ENCODE peak calls at places on chromosomes 11 and 22, in nine cellular contexts. One of them, this sample, is unnamed.

GRCh38 chr11:66981976-66982578 is 7.0 kb downstream of the C11orf86 start:
- DNase-seq in hepatocyte: peak; percentile 75
- DNase-seq in right lobe of liver: no peak
- DNase-seq in endothelial cell of umbilical vein: peak; percentile 93
- DNase-seq in fibroblast of lung: peak; percentile 84
- DNase-seq in upper lobe of right lung: peak; percentile 78
- DNase-seq in IMR-90: peak; percentile 91
- DNase-seq in heart left ventricle: peak; percentile 90
- DNase-seq in CD4-positive, CD25-positive, alpha-beta regulatory T cell: no peak
- DNase-seq in this sample: peak; percentile 28

GRCh38 chr22:35377735-35378134 is 3.2 kb upstream of the HMOX1 start:
- DNase-seq in heart left ventricle: no peak
- DNase-seq in upper lobe of right lung: no peak
- DNase-seq in endothelial cell of umbilical vein: no peak
- DNase-seq in hepatocyte: no peak
- DNase-seq in right lobe of liver: no peak
- DNase-seq in fibroblast of lung: no peak
- DNase-seq in CD4-positive, CD25-positive, alpha-beta regulatory T cell: no peak
- DNase-seq in IMR-90: no peak
- DNase-seq in this sample: no peak

GRCh38 chr22:20114506-20115475 is 1.1 kb upstream of the RANBP1 start:
- DNase-seq in heart left ventricle: peak; percentile 54
- DNase-seq in fibroblast of lung: no peak
- DNase-seq in upper lobe of right lung: no peak
- DNase-seq in endothelial cell of umbilical vein: no peak
- DNase-seq in hepatocyte: no peak
- DNase-seq in right lobe of liver: no peak
- DNase-seq in CD4-positive, CD25-positive, alpha-beta regulatory T cell: no peak
- DNase-seq in IMR-90: no peak
- DNase-seq in this sample: no peak

GRCh38 chr11:13068211-13068610 is 59.1 kb downstream of the RASSF10 start:
- DNase-seq in fibroblast of lung: no peak
- DNase-seq in IMR-90: no peak
- DNase-seq in hepatocyte: no peak
- DNase-seq in right lobe of liver: no peak
- DNase-seq in heart left ventricle: no peak
- DNase-seq in CD4-positive, CD25-positive, alpha-beta regulatory T cell: no peak
- DNase-seq in upper lobe of right lung: no peak
- DNase-seq in endothelial cell of umbilical vein: no peak
- DNase-seq in this sample: no peak

GRCh38 chr22:25077964-25078363 is 121.7 kb upstream of the CRYBB3 start:
- DNase-seq in heart left ventricle: no peak
- DNase-seq in right lobe of liver: no peak
- DNase-seq in endothelial cell of umbilical vein: no peak
- DNase-seq in IMR-90: no peak
- DNase-seq in hepatocyte: no peak
- DNase-seq in upper lobe of right lung: no peak
- DNase-seq in CD4-positive, CD25-positive, alpha-beta regulatory T cell: no peak
- DNase-seq in fibroblast of lung: no peak
- DNase-seq in this sample: peak; percentile 20

GRCh38 chr11:77993902-77994301 is 566 bp downstream of the INTS4 start:
- DNase-seq in upper lobe of right lung: no peak
- DNase-seq in IMR-90: no peak
- DNase-seq in heart left ventricle: no peak
- DNase-seq in endothelial cell of umbilical vein: no peak
- DNase-seq in CD4-positive, CD25-positive, alpha-beta regulatory T cell: no peak
- DNase-seq in right lobe of liver: no peak
- DNase-seq in fibroblast of lung: no peak
- DNase-seq in hepatocyte: no peak
- DNase-seq in this sample: no peak

GRCh38 chr11:32052218-32052617 is 38.7 kb upstream of the RCN1 start:
- DNase-seq in right lobe of liver: peak; percentile 53
- DNase-seq in upper lobe of right lung: no peak
- DNase-seq in hepatocyte: peak; percentile 75
- DNase-seq in IMR-90: peak; percentile 58
- DNase-seq in endothelial cell of umbilical vein: peak; percentile 61
- DNase-seq in fibroblast of lung: peak; percentile 70
- DNase-seq in CD4-positive, CD25-positive, alpha-beta regulatory T cell: peak; percentile 22
- DNase-seq in heart left ventricle: no peak
- DNase-seq in this sample: peak; percentile 56

GRCh38 chr11:29310016-29310415 is 706.8 kb downstream of the KCNA4 start:
- DNase-seq in endothelial cell of umbilical vein: peak; percentile 48
- DNase-seq in IMR-90: peak; percentile 95
- DNase-seq in heart left ventricle: no peak
- DNase-seq in upper lobe of right lung: no peak
- DNase-seq in right lobe of liver: no peak
- DNase-seq in hepatocyte: no peak
- DNase-seq in fibroblast of lung: peak; percentile 81
- DNase-seq in CD4-positive, CD25-positive, alpha-beta regulatory T cell: no peak
- DNase-seq in this sample: no peak

GRCh38 chr22:49489821-49490220 is 337.9 kb downstream of the BRD1 start:
- DNase-seq in endothelial cell of umbilical vein: no peak
- DNase-seq in heart left ventricle: no peak
- DNase-seq in hepatocyte: no peak
- DNase-seq in fibroblast of lung: no peak
- DNase-seq in right lobe of liver: no peak
- DNase-seq in CD4-positive, CD25-positive, alpha-beta regulatory T cell: no peak
- DNase-seq in IMR-90: no peak
- DNase-seq in upper lobe of right lung: no peak
- DNase-seq in this sample: no peak

GRCh38 chr11:125494601-125494986 is 1.5 kb downstream of the FEZ1 start:
- DNase-seq in hepatocyte: no peak
- DNase-seq in upper lobe of right lung: no peak
- DNase-seq in CD4-positive, CD25-positive, alpha-beta regulatory T cell: no peak
- DNase-seq in right lobe of liver: no peak
- DNase-seq in heart left ventricle: no peak
- DNase-seq in fibroblast of lung: peak; percentile 16
- DNase-seq in endothelial cell of umbilical vein: no peak
- DNase-seq in IMR-90: peak; percentile 14
- DNase-seq in this sample: no peak

GRCh38 chr22:21009638-21010425 is 5.1 kb upstream of the P2RX6 start:
- DNase-seq in CD4-positive, CD25-positive, alpha-beta regulatory T cell: peak; percentile 26
- DNase-seq in hepatocyte: peak; percentile 88
- DNase-seq in fibroblast of lung: peak; percentile 51
- DNase-seq in right lobe of liver: peak; percentile 48
- DNase-seq in endothelial cell of umbilical vein: peak; percentile 51
- DNase-seq in upper lobe of right lung: peak; percentile 65
- DNase-seq in IMR-90: peak; percentile 52
- DNase-seq in heart left ventricle: no peak
- DNase-seq in this sample: no peak

GRCh38 chr11:119691701-119692546 is 37.1 kb downstream of the NECTIN1 start:
- DNase-seq in endothelial cell of umbilical vein: no peak
- DNase-seq in CD4-positive, CD25-positive, alpha-beta regulatory T cell: no peak
- DNase-seq in IMR-90: no peak
- DNase-seq in upper lobe of right lung: no peak
- DNase-seq in hepatocyte: no peak
- DNase-seq in fibroblast of lung: no peak
- DNase-seq in right lobe of liver: no peak
- DNase-seq in heart left ventricle: no peak
- DNase-seq in this sample: no peak

GRCh38 chr22:31917227-31917921 is 27.0 kb upstream of the YWHAH start:
- DNase-seq in right lobe of liver: no peak
- DNase-seq in fibroblast of lung: no peak
- DNase-seq in CD4-positive, CD25-positive, alpha-beta regulatory T cell: no peak
- DNase-seq in endothelial cell of umbilical vein: no peak
- DNase-seq in IMR-90: no peak
- DNase-seq in heart left ventricle: peak; percentile 61
- DNase-seq in upper lobe of right lung: peak; percentile 67
- DNase-seq in hepatocyte: no peak
- DNase-seq in this sample: no peak

GRCh38 chr11:110564676-110565343 is 135.1 kb downstream of the FDX1 start:
- DNase-seq in upper lobe of right lung: no peak
- DNase-seq in IMR-90: no peak
- DNase-seq in fibroblast of lung: no peak
- DNase-seq in endothelial cell of umbilical vein: no peak
- DNase-seq in heart left ventricle: no peak
- DNase-seq in hepatocyte: no peak
- DNase-seq in CD4-positive, CD25-positive, alpha-beta regulatory T cell: no peak
- DNase-seq in right lobe of liver: no peak
- DNase-seq in this sample: no peak

GRCh38 chr11:48093795-48094642 is 113.7 kb downstream of the PTPRJ start:
- DNase-seq in right lobe of liver: peak; percentile 84
- DNase-seq in CD4-positive, CD25-positive, alpha-beta regulatory T cell: no peak
- DNase-seq in upper lobe of right lung: no peak
- DNase-seq in IMR-90: peak; percentile 78
- DNase-seq in fibroblast of lung: peak; percentile 90
- DNase-seq in hepatocyte: peak; percentile 67
- DNase-seq in heart left ventricle: no peak
- DNase-seq in endothelial cell of umbilical vein: no peak
- DNase-seq in this sample: peak; percentile 89

GRCh38 chr22:39980635-39981034 is 14.1 kb upstream of the FAM83F start:
- DNase-seq in upper lobe of right lung: no peak
- DNase-seq in right lobe of liver: no peak
- DNase-seq in IMR-90: peak; percentile 15
- DNase-seq in hepatocyte: no peak
- DNase-seq in CD4-positive, CD25-positive, alpha-beta regulatory T cell: no peak
- DNase-seq in fibroblast of lung: no peak
- DNase-seq in heart left ventricle: no peak
- DNase-seq in endothelial cell of umbilical vein: no peak
- DNase-seq in this sample: no peak

GRCh38 chr22:35470903-35471321 is 69.7 kb upstream of the RASD2 start:
- DNase-seq in endothelial cell of umbilical vein: peak; percentile 33
- DNase-seq in heart left ventricle: no peak
- DNase-seq in right lobe of liver: no peak
- DNase-seq in hepatocyte: no peak
- DNase-seq in fibroblast of lung: peak; percentile 8
- DNase-seq in IMR-90: peak; percentile 33
- DNase-seq in upper lobe of right lung: no peak
- DNase-seq in CD4-positive, CD25-positive, alpha-beta regulatory T cell: no peak
- DNase-seq in this sample: no peak

GRCh38 chr11:62419560-62420342 is 918 bp downstream of the SCGB1A1 start:
- DNase-seq in upper lobe of right lung: no peak
- DNase-seq in IMR-90: peak; percentile 15
- DNase-seq in CD4-positive, CD25-positive, alpha-beta regulatory T cell: no peak
- DNase-seq in endothelial cell of umbilical vein: no peak
- DNase-seq in hepatocyte: no peak
- DNase-seq in heart left ventricle: no peak
- DNase-seq in right lobe of liver: no peak
- DNase-seq in fibroblast of lung: peak; percentile 53
- DNase-seq in this sample: no peak

GRCh38 chr22:41966607-41967240 is 2.5 kb upstream of the SEPTIN3 start:
- DNase-seq in CD4-positive, CD25-positive, alpha-beta regulatory T cell: peak; percentile 64
- DNase-seq in endothelial cell of umbilical vein: peak; percentile 72
- DNase-seq in heart left ventricle: no peak
- DNase-seq in fibroblast of lung: peak; percentile 88
- DNase-seq in IMR-90: peak; percentile 88
- DNase-seq in right lobe of liver: no peak
- DNase-seq in hepatocyte: peak; percentile 77
- DNase-seq in upper lobe of right lung: no peak
- DNase-seq in this sample: peak; percentile 95

DNA sequence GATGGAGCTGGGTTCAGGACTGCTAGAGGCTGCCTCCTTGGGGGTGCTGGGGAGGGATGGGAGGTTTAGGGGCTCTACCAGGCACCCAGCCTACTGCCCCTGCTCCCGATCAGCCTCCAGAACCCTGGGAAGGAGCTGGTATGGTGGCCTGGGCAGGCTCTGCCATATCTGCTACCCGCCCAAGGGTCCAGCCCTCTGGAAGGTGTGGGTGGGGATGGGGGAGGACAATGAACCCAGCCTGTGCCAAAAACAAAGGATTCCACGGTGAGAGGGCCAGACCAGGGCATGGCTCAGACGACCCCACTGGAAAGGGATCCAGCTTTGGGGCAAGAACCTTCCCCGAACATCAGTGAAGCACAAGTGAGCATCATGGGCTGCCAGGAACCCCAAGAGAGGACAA is 3.0 kb downstream of the CASTOR1 start:
- DNase-seq in CD4-positive, CD25-positive, alpha-beta regulatory T cell: no peak
- DNase-seq in hepatocyte: no peak
- DNase-seq in upper lobe of right lung: no peak
- DNase-seq in heart left ventricle: peak; percentile 27
- DNase-seq in right lobe of liver: no peak
- DNase-seq in IMR-90: no peak
- DNase-seq in fibroblast of lung: no peak
- DNase-seq in endothelial cell of umbilical vein: no peak
- DNase-seq in this sample: no peak
- H3K9me3 ChIP-seq in CD4-positive, CD25-positive, alpha-beta regulatory T cell: no peaks in the 10 kb centered on the region
- H3K9me3 ChIP-seq in hepatocyte: no peaks in the 10 kb centered on the region
- H3K9me3 ChIP-seq in upper lobe of right lung: no peaks in the 10 kb centered on the region
- H3K9me3 ChIP-seq in heart left ventricle: no peaks in the 10 kb centered on the region
- H3K9me3 ChIP-seq in right lobe of liver: no peaks in the 10 kb centered on the region
- H3K9me3 ChIP-seq in IMR-90: no peaks in the 10 kb centered on the region
- H3K9me3 ChIP-seq in fibroblast of lung: no peaks in the 10 kb centered on the region
- H3K9me3 ChIP-seq in endothelial cell of umbilical vein: no peaks in the 10 kb centered on the region
- H3K9me3 ChIP-seq in this sample: no peaks in the 10 kb centered on the region

DNA sequence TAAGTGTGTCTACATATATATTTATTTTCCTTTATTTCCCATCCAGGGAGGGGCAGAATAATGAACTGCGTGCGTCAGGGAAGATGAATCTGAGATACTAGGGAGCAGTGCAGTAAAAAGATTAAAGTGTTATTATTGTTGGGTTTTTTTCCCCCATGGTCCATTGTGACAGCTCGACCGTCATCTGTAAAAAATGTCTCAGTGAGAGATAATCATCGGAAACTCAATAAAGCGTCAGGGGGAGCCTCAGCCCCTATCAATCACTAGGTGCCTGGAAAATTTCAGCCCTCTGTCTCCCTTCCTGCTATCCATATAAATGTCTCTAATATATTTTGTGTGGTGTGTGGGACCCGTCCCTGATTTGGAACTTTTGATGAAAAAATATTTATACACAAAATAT is 64.5 kb downstream of the CLPB start:
- DNase-seq in right lobe of liver: no peak
- DNase-seq in fibroblast of lung: no peak
- DNase-seq in heart left ventricle: no peak
- DNase-seq in endothelial cell of umbilical vein: peak; percentile 7
- DNase-seq in hepatocyte: no peak
- DNase-seq in IMR-90: no peak
- DNase-seq in CD4-positive, CD25-positive, alpha-beta regulatory T cell: no peak
- DNase-seq in upper lobe of right lung: no peak
- DNase-seq in this sample: no peak
- H3K4me3 ChIP-seq in right lobe of liver: no peak overlapping the region
- H3K4me3 ChIP-seq in fibroblast of lung: no peak overlapping the region
- H3K4me3 ChIP-seq in heart left ventricle: no peak overlapping the region
- H3K4me3 ChIP-seq in endothelial cell of umbilical vein: no peak overlapping the region
- H3K4me3 ChIP-seq in hepatocyte: no peak overlapping the region
- H3K4me3 ChIP-seq in IMR-90: no peak overlapping the region
- H3K4me3 ChIP-seq in CD4-positive, CD25-positive, alpha-beta regulatory T cell: no peak overlapping the region
- H3K4me3 ChIP-seq in upper lobe of right lung: no peak overlapping the region
- H3K4me3 ChIP-seq in this sample: no peak overlapping the region

GRCh38 chr11:10455637-10456487 is 798 bp downstream of the AMPD3 start:
- DNase-seq in IMR-90: peak; percentile 90
- DNase-seq in fibroblast of lung: peak; percentile 59
- DNase-seq in CD4-positive, CD25-positive, alpha-beta regulatory T cell: peak; percentile 71
- DNase-seq in hepatocyte: peak; percentile 79
- DNase-seq in endothelial cell of umbilical vein: peak; percentile 38
- DNase-seq in right lobe of liver: no peak
- DNase-seq in upper lobe of right lung: no peak
- DNase-seq in heart left ventricle: peak; percentile 71
- DNase-seq in this sample: peak; percentile 56
- H3K9me3 ChIP-seq in IMR-90: no peaks in the 10 kb centered on the region
- H3K9me3 ChIP-seq in fibroblast of lung: no peaks in the 10 kb centered on the region
- H3K9me3 ChIP-seq in CD4-positive, CD25-positive, alpha-beta regulatory T cell: no peaks in the 10 kb centered on the region
- H3K9me3 ChIP-seq in hepatocyte: no peaks in the 10 kb centered on the region
- H3K9me3 ChIP-seq in endothelial cell of umbilical vein: no peaks in the 10 kb centered on the region
- H3K9me3 ChIP-seq in right lobe of liver: no peaks in the 10 kb centered on the region
- H3K9me3 ChIP-seq in upper lobe of right lung: no peaks in the 10 kb centered on the region
- H3K9me3 ChIP-seq in heart left ventricle: no peaks in the 10 kb centered on the region
- H3K9me3 ChIP-seq in this sample: no peaks in the 10 kb centered on the region

GRCh38 chr11:122209619-122210377 is 93.8 kb upstream of the BLID start:
- DNase-seq in fibroblast of lung: peak; percentile 96
- DNase-seq in hepatocyte: peak; percentile 42
- DNase-seq in upper lobe of right lung: no peak
- DNase-seq in heart left ventricle: no peak
- DNase-seq in right lobe of liver: peak; percentile 77
- DNase-seq in IMR-90: peak; percentile 88
- DNase-seq in CD4-positive, CD25-positive, alpha-beta regulatory T cell: no peak
- DNase-seq in endothelial cell of umbilical vein: peak; percentile 87
- DNase-seq in this sample: no peak
- H3K4me3 ChIP-seq in fibroblast of lung: no peak overlapping the region
- H3K4me3 ChIP-seq in hepatocyte: no peak overlapping the region
- H3K4me3 ChIP-seq in upper lobe of right lung: no peak overlapping the region
- H3K4me3 ChIP-seq in heart left ventricle: no peak overlapping the region
- H3K4me3 ChIP-seq in right lobe of liver: no peak overlapping the region
- H3K4me3 ChIP-seq in IMR-90: no peak overlapping the region
- H3K4me3 ChIP-seq in CD4-positive, CD25-positive, alpha-beta regulatory T cell: no peak overlapping the region
- H3K4me3 ChIP-seq in endothelial cell of umbilical vein: no peak overlapping the region
- H3K4me3 ChIP-seq in this sample: no peak overlapping the region